ENCODE peak calls at places on chromosome 2, in six cellular contexts. K is activated effector memory CD4-positive, alpha-beta T cell treated with anti-CD3 and anti-CD28 coated beads, Interleukin-2, amount 50 U/mL, for 16 hours; Z is IMR-90; Y is GM23248; I is tibial nerve; G is cardiac fibroblast. O is an unnamed sample.

GRCh38 chr2:60439219-60439974 is 114.1 kb downstream of the BCL11A start:
- DNase-seq in K (no peak), Z (no peak), Y (no peak), I (no peak), G (peak), O (peak)

GRCh38 chr2:189681903-189682302 is 7.4 kb downstream of the ANKAR start:
- DNase-seq in K (no peak), Z (peak), Y (no peak), I (no peak), G (no peak), O (peak)

GRCh38 chr2:221501210-221501882 is 70.8 kb downstream of the EPHA4 start:
- DNase-seq in K (no peak), Z (peak), Y (peak), I (no peak), G (peak), O (peak)

GRCh38 chr2:3491716-3492474 is 27.4 kb downstream of the ADI1 start:
- DNase-seq in K (peak), Z (no peak), Y (no peak), I (no peak), G (no peak), O (no peak)

GRCh38 chr2:9637330-9637729 is 6.5 kb upstream of the YWHAQ start:
- DNase-seq in K (no peak), Z (peak), Y (peak), I (no peak), G (peak), O (peak)

GRCh38 chr2:223786236-223786635 is 51.1 kb downstream of the AP1S3 start:
- DNase-seq in K (no peak), Z (no peak), Y (no peak), I (no peak), G (no peak), O (no peak)

GRCh38 chr2:240920783-240921231 is 14.7 kb downstream of the CROCC2 start:
- DNase-seq in K (peak), Z (no peak), Y (peak), I (peak), G (no peak), O (no peak)

GRCh38 chr2:80035749-80036285 is 268.7 kb downstream of the LRRTM1 start:
- DNase-seq in K (no peak), Z (no peak), Y (no peak), I (no peak), G (no peak), O (no peak)

GRCh38 chr2:101781326-101781725 is 83.8 kb downstream of the MAP4K4 start:
- DNase-seq in K (no peak), Z (no peak), Y (no peak), I (no peak), G (no peak), O (no peak)

GRCh38 chr2:109069430-109070194 is 59.4 kb upstream of the SH3RF3 start:
- DNase-seq in K (no peak), Z (no peak), Y (no peak), I (no peak), G (no peak), O (no peak)

GRCh38 chr2:183186296-183186695 is 62.1 kb downstream of the NUP35 start:
- DNase-seq in K (no peak), Z (peak), Y (no peak), I (no peak), G (no peak), O (peak)

GRCh38 chr2:10242998-10243925 is 59.4 kb upstream of the HPCAL1 start:
- DNase-seq in K (no peak), Z (no peak), Y (no peak), I (no peak), G (no peak), O (no peak)

GRCh38 chr2:30486655-30487054 is 39.6 kb downstream of the LCLAT1 start:
- DNase-seq in K (no peak), Z (no peak), Y (no peak), I (no peak), G (no peak), O (no peak)